ENCODE peak calls at places on chromosome 11, in four cellular contexts. V is iPS DF 6.9, W is nephron progenitor cell, N is anterior cingulate cortex. Z is an unnamed sample.

GRCh38 chr11:130217133-130217631 is 57.6 kb downstream of the ST14 start:
- DNase-seq in V (no peak), N (no peak), W (no peak), Z (no peak)

GRCh38 chr11:61596539-61596938 is 15.7 kb upstream of the SYT7 start:
- DNase-seq in V (no peak), N (no peak), W (no peak), Z (no peak)

GRCh38 chr11:36333897-36334296 is 37.8 kb downstream of the PRR5L start:
- DNase-seq in V (peak), N (no peak), W (no peak), Z (peak)

GRCh38 chr11:124717421-124717785 is 22.3 kb upstream of the NRGN start:
- DNase-seq in W (no peak), N (no peak), V (no peak), Z (no peak)

GRCh38 chr11:121570453-121570852 is 117.7 kb upstream of the SORL1-AS1 start:
- DNase-seq in V (no peak), N (no peak), W (no peak), Z (no peak)

GRCh38 chr11:75269896-75270295 is 29.3 kb downstream of the TPBGL start:
- DNase-seq in V (no peak), W (no peak), N (no peak), Z (no peak)

GRCh38 chr11:75896843-75897419 is 81.9 kb downstream of the UVRAG start:
- DNase-seq in W (no peak), N (no peak), V (no peak), Z (no peak)

GRCh38 chr11:133836076-133836548 is 9.2 kb downstream of the SPATA19 start:
- DNase-seq in N (no peak), W (no peak), V (no peak), Z (no peak)

GRCh38 chr11:2574553-2575535 is 125.0 kb downstream of the KCNQ1OT1 start:
- DNase-seq in W (no peak), V (no peak), N (peak), Z (no peak)

GRCh38 chr11:65576867-65577755 is 1.3 kb downstream of the EHBP1L1 start:
- DNase-seq in N (no peak), V (no peak), W (no peak), Z (peak)

GRCh38 chr11:120180571-120181445 is 30.0 kb upstream of the OAF start:
- DNase-seq in N (peak), V (no peak), W (no peak), Z (no peak)

GRCh38 chr11:8604078-8604723 is 10.2 kb upstream of the STK33 start:
- DNase-seq in W (peak), N (no peak), V (no peak), Z (peak)

GRCh38 chr11:117473692-117474091 is 146.0 kb downstream of the CEP164 start:
- DNase-seq in N (no peak), V (no peak), W (no peak), Z (no peak)

GRCh38 chr11:35558468-35558867 is 33.1 kb upstream of the PAMR1 start:
- DNase-seq in V (no peak), W (no peak), N (no peak), Z (no peak)

GRCh38 chr11:100863080-100863581 is 176.0 kb downstream of the ARHGAP42 start:
- DNase-seq in N (no peak), W (no peak), V (no peak), Z (peak)

GRCh38 chr11:12599408-12600143 is 74.6 kb upstream of the TEAD1 start:
- DNase-seq in N (no peak), W (peak), V (peak), Z (no peak)

GRCh38 chr11:132770802-132771545 is 761.3 kb downstream of the OPCML start:
- DNase-seq in V (no peak), W (no peak), N (no peak), Z (no peak)

GRCh38 chr11:103892603-103893002 is 143.8 kb upstream of the DDI1 start:
- DNase-seq in W (no peak), V (no peak), N (no peak), Z (no peak)

GRCh38 chr11:122308286-122308685 is 192.3 kb upstream of the BLID start:
- DNase-seq in N (no peak), V (no peak), W (no peak), Z (no peak)

GRCh38 chr11:126843096-126843495 is 157.5 kb downstream of the KIRREL3 start:
- DNase-seq in W (no peak), V (no peak), N (no peak), Z (no peak)

GRCh38 chr11:121582296-121582695 is 129.5 kb upstream of the SORL1-AS1 start:
- DNase-seq in V (no peak), N (no peak), W (no peak), Z (no peak)

GRCh38 chr11:99117603-99118002 is 96.9 kb downstream of the CNTN5 start:
- DNase-seq in V (peak), W (no peak), N (no peak), Z (no peak)